ENCODE peak calls at places on chromosomes 11 and 22, in four cellular contexts. One of them, this sample, is unnamed.

GRCh38 chr22:46075764-46076531 is 74.4 kb upstream of the PPARA start:
- DNase-seq in H1: no peak
- DNase-seq in K562: no peak
- DNase-seq in HCT116: no peak
- DNase-seq in this sample: no peak

GRCh38 chr22:20959578-20960461 is 7.2 kb upstream of the AIFM3 start:
- DNase-seq in H1: no peak
- DNase-seq in K562: no peak
- DNase-seq in HCT116: no peak
- DNase-seq in this sample: no peak

GRCh38 chr22:20957691-20958440 is 9.2 kb upstream of the AIFM3 start:
- DNase-seq in HCT116: no peak
- DNase-seq in K562: no peak
- DNase-seq in H1: peak; percentile 70
- DNase-seq in this sample: no peak

GRCh38 chr22:48663297-48663696 is 1164.4 kb downstream of the BRD1 start:
- DNase-seq in K562: peak; percentile 55
- DNase-seq in H1: no peak
- DNase-seq in HCT116: peak; percentile 7
- DNase-seq in this sample: no peak

GRCh38 chr22:45262195-45262930 is 21.7 kb upstream of the KIAA0930 start:
- DNase-seq in K562: no peak
- DNase-seq in H1: no peak
- DNase-seq in HCT116: no peak
- DNase-seq in this sample: no peak

GRCh38 chr22:20315337-20316216 is 4.3 kb downstream of the DGCR6L start:
- DNase-seq in H1: peak; percentile 39
- DNase-seq in K562: no peak
- DNase-seq in HCT116: no peak
- DNase-seq in this sample: no peak

GRCh38 chr11:46984987-46985386 is 48.4 kb downstream of the CSTPP1 start:
- DNase-seq in HCT116: no peak
- DNase-seq in H1: no peak
- DNase-seq in K562: no peak
- DNase-seq in this sample: no peak

GRCh38 chr22:30262917-30263741 is 3.5 kb downstream of the OSM start:
- DNase-seq in HCT116: no peak
- DNase-seq in H1: peak; percentile 98
- DNase-seq in K562: peak; percentile 71
- DNase-seq in this sample: no peak

GRCh38 chr11:47189100-47189834 is 3.0 kb upstream of the PACSIN3 start:
- DNase-seq in K562: no peak
- DNase-seq in H1: no peak
- DNase-seq in HCT116: no peak
- DNase-seq in this sample: no peak

GRCh38 chr11:71153005-71153395 is 99.4 kb downstream of the SHANK2 start:
- DNase-seq in HCT116: no peak
- DNase-seq in H1: no peak
- DNase-seq in K562: no peak
- DNase-seq in this sample: no peak

GRCh38 chr11:27353593-27354358 is 9.2 kb downstream of the CCDC34 start:
- DNase-seq in HCT116: no peak
- DNase-seq in K562: no peak
- DNase-seq in H1: no peak
- DNase-seq in this sample: no peak

GRCh38 chr11:124602193-124602592 is 9.0 kb upstream of the PANX3 start:
- DNase-seq in K562: no peak
- DNase-seq in H1: no peak
- DNase-seq in HCT116: peak; percentile 3
- DNase-seq in this sample: no peak

GRCh38 chr11:130653838-130654601 is 205.6 kb downstream of the ADAMTS15 start:
- DNase-seq in H1: peak; percentile 42
- DNase-seq in HCT116: no peak
- DNase-seq in K562: no peak
- DNase-seq in this sample: no peak

GRCh38 chr11:33716236-33716635 is 15.6 kb upstream of the C11orf91 start:
- DNase-seq in K562: peak; percentile 27
- DNase-seq in H1: no peak
- DNase-seq in HCT116: no peak
- DNase-seq in this sample: no peak

GRCh38 chr11:114162719-114163123 is 103.2 kb downstream of the ZBTB16 start:
- DNase-seq in HCT116: no peak
- DNase-seq in H1: no peak
- DNase-seq in K562: no peak
- DNase-seq in this sample: no peak

GRCh38 chr22:45154383-45154782 is 9.3 kb upstream of the NUP50 start:
- DNase-seq in K562: no peak
- DNase-seq in HCT116: no peak
- DNase-seq in H1: no peak
- DNase-seq in this sample: no peak

GRCh38 chr11:70732493-70733206 is 334.3 kb downstream of the CTTN start:
- DNase-seq in HCT116: peak; percentile 8
- DNase-seq in H1: no peak
- DNase-seq in K562: peak; percentile 18
- DNase-seq in this sample: no peak

GRCh38 chr11:84671325-84672019 is 955.7 kb downstream of the DLG2 start:
- DNase-seq in HCT116: no peak
- DNase-seq in H1: no peak
- DNase-seq in K562: no peak
- DNase-seq in this sample: no peak

GRCh38 chr11:84675631-84676030 is 951.5 kb downstream of the DLG2 start:
- DNase-seq in H1: no peak
- DNase-seq in K562: no peak
- DNase-seq in HCT116: no peak
- DNase-seq in this sample: no peak

DNA sequence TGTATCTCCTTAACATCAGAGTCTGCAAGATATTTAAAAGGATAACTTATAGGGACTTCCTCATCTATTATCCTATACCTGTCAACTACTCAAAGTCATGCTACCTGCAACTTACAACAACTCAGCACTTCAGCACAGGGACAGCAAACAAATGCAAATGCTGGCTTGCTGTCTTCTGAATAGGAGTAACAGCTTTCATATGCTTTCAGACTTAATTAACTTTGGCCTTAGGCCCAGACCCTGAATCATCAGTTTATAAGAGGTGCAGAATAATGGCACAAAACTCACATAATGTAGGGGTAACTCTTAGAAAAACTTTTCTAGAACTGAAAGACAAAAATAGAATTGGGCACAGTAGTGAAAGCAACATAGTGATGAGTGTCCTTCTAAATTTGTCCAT is 953.4 kb downstream of the DLG2 start:
- DNase-seq in K562: no peak
- DNase-seq in HCT116: no peak
- DNase-seq in H1: no peak
- DNase-seq in this sample: no peak
- TF ChIP-seq ZNF274 in K562: no peak
- TF ChIP-seq ZNF274 in HCT116: no peak
- TF ChIP-seq ZNF274 in H1: no peak
- TF ChIP-seq ZNF274 in this sample: no peak

GRCh38 chr11:108608548-108608947 is 15.0 kb upstream of the EXPH5 start:
- DNase-seq in H1: no peak
- DNase-seq in HCT116: no peak
- DNase-seq in K562: no peak
- DNase-seq in this sample: no peak
- TF ChIP-seq ZNF274 in H1: no peak
- TF ChIP-seq ZNF274 in HCT116: no peak
- TF ChIP-seq ZNF274 in K562: no peak
- TF ChIP-seq ZNF274 in this sample: no peak

DNA sequence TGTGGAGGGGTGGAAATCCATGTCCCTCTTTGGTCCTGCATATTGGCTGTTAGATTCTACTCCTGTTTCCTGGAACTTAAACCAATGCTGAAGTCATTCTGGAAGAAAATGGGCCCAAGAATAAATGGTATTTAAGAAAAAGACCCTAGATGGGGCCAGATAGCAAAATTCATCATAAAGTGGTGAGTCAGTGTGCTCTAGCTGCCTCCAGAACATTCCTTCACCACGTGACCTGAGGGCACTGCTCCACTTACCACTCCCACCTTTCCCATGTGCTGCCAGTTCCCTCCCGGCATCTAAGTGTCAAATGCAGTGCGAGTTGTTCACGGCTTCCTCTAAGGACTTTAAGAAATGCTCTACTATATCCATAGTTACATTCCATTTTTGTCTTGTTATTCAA is 30.9 kb upstream of the NAP1L4 start:
- DNase-seq in K562: no peak
- DNase-seq in H1: no peak
- DNase-seq in HCT116: no peak
- DNase-seq in this sample: no peak
- TF ChIP-seq ZNF274 in K562: no peak
- TF ChIP-seq ZNF274 in H1: no peak
- TF ChIP-seq ZNF274 in HCT116: no peak
- TF ChIP-seq ZNF274 in this sample: no peak

GRCh38 chr22:42217019-42217751 is 53.3 kb downstream of the TCF20 start:
- DNase-seq in K562: no peak
- DNase-seq in HCT116: no peak
- DNase-seq in H1: no peak
- DNase-seq in this sample: peak; percentile 19
- TF ChIP-seq ZNF274 in K562: no peak
- TF ChIP-seq ZNF274 in HCT116: no peak
- TF ChIP-seq ZNF274 in H1: no peak
- TF ChIP-seq ZNF274 in this sample: no peak

GRCh38 chr11:86703992-86704391 is 31.6 kb upstream of the ME3 start:
- DNase-seq in HCT116: no peak
- DNase-seq in H1: no peak
- DNase-seq in K562: no peak
- DNase-seq in this sample: no peak
- TF ChIP-seq ZNF274 in HCT116: no peak
- TF ChIP-seq ZNF274 in H1: no peak
- TF ChIP-seq ZNF274 in K562: no peak
- TF ChIP-seq ZNF274 in this sample: no peak

GRCh38 chr11:66039765-66040164 is 9.2 kb downstream of the GAL3ST3 start:
- DNase-seq in H1: no peak
- DNase-seq in HCT116: no peak
- DNase-seq in K562: no peak
- DNase-seq in this sample: no peak
- TF ChIP-seq ZNF274 in H1: no peak
- TF ChIP-seq ZNF274 in HCT116: no peak
- TF ChIP-seq ZNF274 in K562: no peak
- TF ChIP-seq ZNF274 in this sample: no peak

GRCh38 chr22:23762866-23763578 is at the start of gene C22orf15:
- DNase-seq in K562: no peak
- DNase-seq in H1: peak; percentile 71
- DNase-seq in HCT116: no peak
- DNase-seq in this sample: no peak
- TF ChIP-seq ZNF274 in K562: no peak
- TF ChIP-seq ZNF274 in H1: no peak
- TF ChIP-seq ZNF274 in HCT116: no peak
- TF ChIP-seq ZNF274 in this sample: no peak